ENCODE peak calls at places on chromosome 21, in ten cellular contexts. P is testis, H is amniotic stem cell, N is fibroblast of pulmonary artery, T is transverse colon, W is sciatic nerve, M is KG1, Y is T-cell, U is brain microvascular endothelial cell, O is activated T-helper 1 cell treated with Interleukin-2 at 50 U/mL for 16 hours. A is an unnamed sample.

GRCh38 chr21:42010507-42011493 is 640 bp upstream of the ZBTB21 start:
- DNase-seq in Y (no peak), N (no peak), U (no peak), O (no peak), P (peak), W (no peak), T (peak), H (no peak), M (no peak), A (peak)

GRCh38 chr21:41916888-41917433 is 36.9 kb downstream of the C2CD2 start:
- DNase-seq in H (no peak), T (no peak), P (no peak), O (no peak), W (no peak), Y (no peak), U (no peak), M (no peak), N (no peak), A (no peak)

GRCh38 chr21:45336870-45337269 is 49.2 kb upstream of the POFUT2 start:
- DNase-seq in H (no peak), P (no peak), N (no peak), Y (no peak), M (no peak), T (no peak), U (no peak), W (peak), O (no peak), A (no peak)

GRCh38 chr21:43973634-43973955 is 38.5 kb upstream of the TRAPPC10 start:
- DNase-seq in N (no peak), Y (no peak), H (no peak), W (no peak), U (no peak), O (no peak), T (no peak), P (no peak), M (no peak), A (no peak)

GRCh38 chr21:31514598-31514997 is 144.9 kb upstream of the SOD1 start:
- DNase-seq in U (peak), H (no peak), W (peak), P (peak), M (no peak), Y (no peak), T (no peak), O (no peak), N (no peak), A (no peak)

GRCh38 chr21:26546698-26547097 is 26.4 kb downstream of the CYYR1 start:
- DNase-seq in T (no peak), O (no peak), W (no peak), U (no peak), N (no peak), Y (no peak), H (no peak), P (no peak), M (no peak), A (no peak)

GRCh38 chr21:41283211-41283818 is 33.3 kb upstream of the FAM3B start:
- DNase-seq in T (peak), N (peak), Y (peak), U (peak), W (no peak), P (peak), O (peak), H (peak), M (peak), A (peak)

GRCh38 chr21:42437786-42438185 is 34.1 kb downstream of the UBASH3A start:
- DNase-seq in M (no peak), O (no peak), P (no peak), H (no peak), Y (no peak), U (peak), T (no peak), W (no peak), N (peak), A (no peak)

GRCh38 chr21:41601573-41602371 is 93.8 kb upstream of the TMPRSS2 start:
- DNase-seq in M (no peak), O (no peak), U (no peak), W (peak), N (peak), H (peak), P (no peak), Y (no peak), T (no peak), A (no peak)

GRCh38 chr21:44773291-44773932 is 28.2 kb downstream of the UBE2G2 start:
- DNase-seq in Y (no peak), T (no peak), O (no peak), H (no peak), W (no peak), U (no peak), M (no peak), N (no peak), P (no peak), A (no peak)

GRCh38 chr21:27026501-27026900 is 59.6 kb upstream of the ADAMTS5 start:
- DNase-seq in N (no peak), O (no peak), W (no peak), T (no peak), P (no peak), Y (no peak), H (no peak), M (no peak), U (no peak), A (no peak)

GRCh38 chr21:33640697-33641338 is 723 bp downstream of the CRYZL1 start:
- DNase-seq in H (no peak), T (peak), P (peak), W (no peak), M (no peak), U (no peak), Y (no peak), O (no peak), N (peak), A (peak)

GRCh38 chr21:39153373-39153772 is 29.9 kb downstream of the PSMG1 start:
- DNase-seq in P (no peak), T (no peak), U (no peak), N (peak), W (no peak), M (no peak), O (no peak), Y (no peak), H (no peak), A (peak)

GRCh38 chr21:30146558-30147282 is 19.9 kb downstream of the CLDN17 start:
- DNase-seq in O (no peak), W (no peak), M (no peak), H (no peak), T (no peak), U (no peak), P (no peak), N (no peak), Y (no peak), A (no peak)

GRCh38 chr21:22795644-22796043 is 1797.4 kb downstream of the NCAM2 start:
- DNase-seq in Y (no peak), P (no peak), O (no peak), T (no peak), N (no peak), U (no peak), W (no peak), M (no peak), H (no peak), A (no peak)

GRCh38 chr21:46057710-46058241 is 40.1 kb upstream of the COL6A2 start:
- DNase-seq in W (peak), H (no peak), P (peak), T (no peak), U (no peak), O (no peak), Y (no peak), M (no peak), N (no peak), A (no peak)

GRCh38 chr21:45457161-45457831 is 52.3 kb downstream of the COL18A1 start:
- DNase-seq in O (no peak), Y (no peak), M (no peak), T (no peak), N (no peak), H (no peak), P (no peak), U (no peak), W (no peak), A (no peak)

GRCh38 chr21:36035381-36035791 is 24.9 kb downstream of the SETD4 start:
- DNase-seq in M (no peak), Y (no peak), O (no peak), N (no peak), P (no peak), W (no peak), U (no peak), H (no peak), T (no peak), A (no peak)

GRCh38 chr21:38639782-38640750 is 141.8 kb upstream of the ERG start:
- DNase-seq in W (no peak), T (no peak), P (no peak), N (no peak), M (peak), O (no peak), Y (no peak), H (no peak), U (no peak), A (no peak)

GRCh38 chr21:35077975-35078374 is 28.9 kb upstream of the RUNX1 start:
- DNase-seq in Y (no peak), T (no peak), W (no peak), M (no peak), P (no peak), N (no peak), O (no peak), H (no peak), U (no peak), A (no peak)

GRCh38 chr21:46071082-46071481 is 26.8 kb upstream of the COL6A2 start:
- DNase-seq in M (no peak), H (no peak), P (no peak), W (peak), O (no peak), Y (no peak), N (no peak), U (no peak), T (peak), A (no peak)

GRCh38 chr21:46228345-46229051 is at the start of gene LSS:
- DNase-seq in M (peak), H (peak), P (peak), W (peak), O (peak), N (peak), Y (peak), T (peak), U (peak), A (peak)

GRCh38 chr21:43974791-43975468 is 37.2 kb upstream of the TRAPPC10 start:
- DNase-seq in N (no peak), H (no peak), P (no peak), M (no peak), T (no peak), U (no peak), W (no peak), Y (no peak), O (no peak), A (no peak)

GRCh38 chr21:31630062-31630711 is 29.3 kb upstream of the SOD1 start:
- DNase-seq in N (peak), P (no peak), M (no peak), W (no peak), U (peak), H (no peak), O (no peak), T (no peak), Y (no peak), A (no peak)

A was measured in AG08396.